ENCODE peak calls at places on chromosomes 12 and 14, in eight cellular contexts. O is BJ; Z is lower leg skin; K is mesothelial cell of epicardium; R is GM20000; U is stomach; E is activated CD8-positive, alpha-beta T cell treated with anti-CD3 and anti-CD28 coated beads for 36 hours; X is HepG2. L is an unnamed sample.

GRCh38 chr12:118315821-118316220 is 56.9 kb downstream of the TAOK3 start:
- DNase-seq in O (no peak), Z (no peak), K (no peak), R (no peak), U (no peak), E (no peak), X (no peak), L (no peak)

GRCh38 chr14:70601162-70601561 is 707 bp upstream of the MED6 start:
- DNase-seq in O (no peak), Z (no peak), K (no peak), R (no peak), U (no peak), E (no peak), X (no peak), L (no peak)

GRCh38 chr12:49489720-49490119 is 49.1 kb upstream of the KCNH3 start:
- DNase-seq in O (peak; percentile 11), Z (no peak), K (no peak), R (no peak), U (no peak), E (no peak), X (no peak), L (no peak)

GRCh38 chr14:68363841-68364711 is 428.8 kb downstream of the ZFP36L1 start:
- DNase-seq in O (no peak), Z (no peak), K (peak; percentile 60), R (no peak), U (no peak), E (no peak), X (peak; percentile 44), L (no peak)

GRCh38 chr14:36657409-36658090 is 4.1 kb upstream of the PAX9 start:
- DNase-seq in O (no peak), Z (no peak), K (no peak), R (no peak), U (no peak), E (no peak), X (no peak), L (no peak)

GRCh38 chr12:6067152-6067916 is 57.1 kb downstream of the VWF start:
- DNase-seq in O (no peak), Z (no peak), K (no peak), R (no peak), U (peak; percentile 40), E (no peak), X (peak; percentile 56), L (no peak)

GRCh38 chr12:102232446-102232845 is 34.8 kb upstream of the PMCH start:
- DNase-seq in O (peak; percentile 53), Z (peak; percentile 32), K (no peak), R (no peak), U (no peak), E (no peak), X (no peak), L (no peak)

GRCh38 chr12:120181991-120182631 is 12.4 kb downstream of the GCN1 start:
- DNase-seq in O (no peak), Z (no peak), K (no peak), R (no peak), U (no peak), E (no peak), X (peak; percentile 63), L (no peak)

GRCh38 chr14:65483647-65484046 is 71.1 kb downstream of the FUT8 start:
- DNase-seq in O (no peak), Z (no peak), K (no peak), R (no peak), U (no peak), E (peak; percentile 24), X (no peak), L (no peak)

GRCh38 chr14:95564060-95564459 is 29.2 kb downstream of the GLRX5 start:
- DNase-seq in O (no peak), Z (no peak), K (no peak), R (no peak), U (no peak), E (no peak), X (no peak), L (no peak)

GRCh38 chr14:64811676-64812075 is 68.0 kb downstream of the SPTB start:
- DNase-seq in O (no peak), Z (no peak), K (no peak), R (no peak), U (no peak), E (no peak), X (no peak), L (no peak)

GRCh38 chr12:59491877-59492276 is 104.0 kb upstream of the SLC16A7 start:
- DNase-seq in O (no peak), Z (no peak), K (no peak), R (no peak), U (no peak), E (no peak), X (no peak), L (no peak)

GRCh38 chr14:38808734-38809455 is 294.1 kb downstream of the SEC23A start:
- DNase-seq in O (no peak), Z (no peak), K (no peak), R (no peak), U (peak; percentile 26), E (peak; percentile 20), X (peak; percentile 21), L (no peak)
- TF ChIP-seq CTCF in O (no peak), Z (no peak), K (no peak), R (no peak), U (no peak), E (no peak), X (peak; percentile 52), L (no peak)

DNA sequence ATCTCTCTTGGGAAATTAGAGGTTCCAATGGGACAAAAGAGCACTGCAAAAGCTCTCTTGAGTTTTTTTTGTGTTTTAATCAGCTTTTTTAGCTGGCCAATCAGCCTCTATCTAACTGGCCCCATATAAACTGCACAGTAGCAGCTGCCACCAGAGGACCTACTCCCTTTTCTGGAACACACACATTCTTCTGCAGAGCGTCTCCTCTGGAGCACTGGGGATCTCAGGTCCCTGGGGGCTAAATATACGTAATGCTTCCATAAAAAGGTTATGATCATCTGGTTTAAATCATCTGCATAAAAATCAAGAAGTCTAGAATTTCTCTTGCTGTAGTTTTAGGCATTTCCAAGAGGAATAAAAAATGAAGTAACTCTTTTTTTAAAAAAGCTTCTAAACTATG is 32.3 kb downstream of the TSPAN8 start:
- DNase-seq in O (no peak), Z (no peak), K (no peak), R (no peak), U (no peak), E (no peak), X (peak; percentile 47), L (no peak)
- TF ChIP-seq CTCF in O (no peak), Z (no peak), K (no peak), R (no peak), U (no peak), E (no peak), X (peak; percentile 68), L (no peak)

GRCh38 chr12:53265783-53266182 is 2.3 kb upstream of the ESPL1 start:
- DNase-seq in O (no peak), Z (no peak), K (no peak), R (no peak), U (no peak), E (no peak), X (no peak), L (no peak)

GRCh38 chr12:53267309-53268008 is 640 bp upstream of the ESPL1 start:
- DNase-seq in O (no peak), Z (no peak), K (no peak), R (no peak), U (no peak), E (peak; percentile 68), X (no peak), L (no peak)

GRCh38 chr12:53268637-53269562 is 801 bp downstream of the ESPL1 start:
- DNase-seq in O (no peak), Z (no peak), K (no peak), R (no peak), U (no peak), E (peak; percentile 21), X (no peak), L (no peak)

DNA sequence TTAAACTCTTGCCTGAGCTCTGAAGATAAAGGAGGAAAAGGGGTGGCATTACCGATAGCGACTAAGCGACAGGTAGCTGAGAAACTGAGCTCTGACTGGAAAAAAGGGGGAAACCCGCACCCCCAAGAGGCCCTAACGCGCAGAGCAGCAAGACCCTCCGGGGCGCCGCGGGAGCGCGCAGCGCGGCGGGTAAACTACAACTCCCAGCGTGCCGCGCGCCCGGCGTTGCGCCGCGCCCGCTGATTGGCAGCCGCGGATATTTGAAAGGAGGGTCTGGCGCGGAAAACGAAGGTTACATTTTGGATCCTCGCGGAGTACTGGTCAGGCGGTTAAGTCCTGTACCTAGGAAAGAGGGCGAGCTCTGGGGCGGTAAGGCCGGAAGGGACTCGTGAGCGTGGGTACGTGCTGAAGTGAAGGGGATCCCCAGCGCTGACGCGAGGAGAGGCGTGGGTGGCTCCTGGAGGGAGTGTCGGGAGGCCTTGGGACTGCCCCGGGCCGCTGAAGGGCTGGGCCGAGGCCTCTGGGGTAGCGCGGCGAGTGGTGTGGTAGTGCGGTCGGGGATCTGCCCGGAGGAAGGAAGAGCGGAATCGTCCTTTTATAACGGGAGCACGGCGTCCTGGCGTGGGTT is at the start of gene ESPL1:
- DNase-seq in O (peak; percentile 26), Z (peak; percentile 46), K (peak; percentile 82), R (peak; percentile 89), U (peak; percentile 75), E (peak; percentile 95), X (peak; percentile 65), L (no peak)
- TF ChIP-seq CTCF in O (peak; percentile 31), Z (no peak), K (peak; percentile 31), R (no peak), U (no peak), E (peak; percentile 56), X (peak; percentile 77), L (peak; percentile 13)

GRCh38 chr14:59330455-59330854 is 134.7 kb downstream of the GPR135 start:
- DNase-seq in O (no peak), Z (no peak), K (no peak), R (peak; percentile 29), U (no peak), E (no peak), X (no peak), L (no peak)
- TF ChIP-seq CTCF in O (no peak), Z (no peak), K (no peak), R (peak; percentile 21), U (no peak), E (no peak), X (no peak), L (no peak)

DNA sequence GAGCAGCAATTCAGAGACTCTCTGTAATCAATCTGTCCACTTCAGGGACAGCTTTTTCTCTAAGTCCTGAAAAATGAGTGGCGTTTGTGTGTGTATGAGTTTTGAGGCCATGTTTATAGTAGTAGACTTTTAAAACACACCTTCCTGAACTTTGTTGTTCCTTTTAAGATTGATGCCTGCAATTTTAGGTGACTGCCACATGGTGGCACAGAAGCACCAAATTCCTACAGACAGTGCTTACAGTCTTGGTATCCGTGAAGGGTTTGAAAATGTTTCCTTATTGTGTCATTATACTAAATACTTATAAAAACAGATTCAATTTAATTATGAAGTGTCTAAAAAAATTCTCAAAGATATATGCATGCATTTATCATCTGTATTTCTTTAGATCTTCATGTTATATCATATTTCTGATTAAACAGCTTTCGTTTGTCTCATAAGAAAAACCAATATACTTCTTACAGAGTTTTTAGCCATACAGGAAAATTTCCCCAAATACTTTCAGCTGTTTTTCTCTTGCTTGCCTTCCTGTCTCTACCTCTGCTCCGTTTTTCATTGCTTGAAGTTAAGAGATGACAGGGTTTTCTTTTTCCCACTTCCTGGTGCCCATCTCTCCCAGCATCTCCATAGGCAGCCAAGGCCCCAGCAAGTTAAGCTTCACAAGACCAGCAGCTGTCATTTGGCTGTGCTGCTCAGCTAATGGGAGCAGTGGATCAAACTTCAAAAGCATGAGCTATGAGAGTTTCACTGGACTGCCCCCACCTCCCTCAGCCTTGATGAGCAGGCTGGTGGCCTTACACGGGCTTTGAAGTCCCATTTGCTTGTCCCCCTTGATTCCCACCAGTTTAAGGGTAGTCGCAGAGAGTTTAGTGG is 259.6 kb downstream of the AKAP6 start:
- DNase-seq in O (no peak), Z (no peak), K (no peak), R (peak; percentile 30), U (no peak), E (no peak), X (peak; percentile 43), L (no peak)
- TF ChIP-seq CTCF in O (peak; percentile 68), Z (no peak), K (peak; percentile 52), R (peak; percentile 4), U (no peak), E (peak; percentile 64), X (peak; percentile 88), L (peak; percentile 71)